ENCODE peak calls at places on chromosomes 1 and 21, in five cellular contexts. Z is Peyer's patch, V is stomach, E is left ventricle myocardium inferior, G is neural crest cell. I is an unnamed sample.

GRCh38 chr1:67285780-67286488 is 21.7 kb upstream of the IL12RB2 start:
- DNase-seq in Z (no peak), V (no peak), E (no peak), G (no peak), I (no peak)

GRCh38 chr21:32728455-32729237 is 833 bp upstream of the SYNJ1 start:
- DNase-seq in Z (no peak), V (no peak), E (no peak), G (no peak), I (no peak)

GRCh38 chr1:20409971-20410370 is 76.0 kb downstream of the CAMK2N1 start:
- DNase-seq in Z (peak), V (no peak), E (no peak), G (no peak), I (no peak)

GRCh38 chr21:41024341-41025056 is 143.5 kb upstream of the BACE2 start:
- DNase-seq in Z (no peak), V (no peak), E (no peak), G (no peak), I (no peak)

GRCh38 chr1:208175508-208175895 is 68.7 kb downstream of the PLXNA2 start:
- DNase-seq in Z (no peak), V (no peak), E (no peak), G (no peak), I (no peak)

GRCh38 chr1:8823295-8823664 is 5.8 kb upstream of the RERE start:
- DNase-seq in Z (no peak), V (no peak), E (no peak), G (no peak), I (no peak)

GRCh38 chr1:241518447-241519307 is 878 bp downstream of the FH start:
- DNase-seq in Z (peak), V (no peak), E (no peak), G (peak), I (peak)

GRCh38 chr21:32750405-32750804 is 21.1 kb downstream of the PAXBP1 start:
- DNase-seq in Z (no peak), V (no peak), E (no peak), G (no peak), I (no peak)

GRCh38 chr1:94325379-94326302 is 88.3 kb upstream of the ARHGAP29 start:
- DNase-seq in Z (no peak), V (no peak), E (no peak), G (no peak), I (no peak)

GRCh38 chr21:36022704-36023103 is 37.6 kb downstream of the SETD4 start:
- DNase-seq in Z (no peak), V (no peak), E (no peak), G (no peak), I (no peak)

GRCh38 chr1:230072866-230073265 is 5.8 kb downstream of the GALNT2 start:
- DNase-seq in Z (peak), V (no peak), E (no peak), G (no peak), I (peak)

GRCh38 chr1:224755586-224755985 is 139.5 kb downstream of the CNIH3 start:
- DNase-seq in Z (no peak), V (no peak), E (no peak), G (no peak), I (peak)

GRCh38 chr21:38768385-38769071 is 37.2 kb upstream of the ETS2 start:
- DNase-seq in Z (no peak), V (no peak), E (no peak), G (no peak), I (no peak)

GRCh38 chr1:168229893-168230292 is 4.1 kb downstream of the SFT2D2 start:
- DNase-seq in Z (no peak), V (no peak), E (no peak), G (no peak), I (no peak)

GRCh38 chr21:38914531-38915385 is 109.0 kb downstream of the ETS2 start:
- DNase-seq in Z (peak), V (no peak), E (no peak), G (no peak), I (peak)

GRCh38 chr1:99737016-99737415 is 29.4 kb downstream of the FRRS1 start:
- DNase-seq in Z (no peak), V (no peak), E (no peak), G (no peak), I (no peak)

GRCh38 chr1:192573499-192573898 is 2.1 kb upstream of the RGS1 start:
- DNase-seq in Z (no peak), V (no peak), E (no peak), G (no peak), I (no peak)

GRCh38 chr1:17878837-17879236 is 123.7 kb downstream of the ACTL8 start:
- DNase-seq in Z (peak), V (no peak), E (no peak), G (no peak), I (no peak)

GRCh38 chr1:26477446-26478152 is 5.4 kb downstream of the HMGN2 start:
- DNase-seq in Z (peak), V (no peak), E (no peak), G (no peak), I (no peak)

GRCh38 chr1:184456189-184456588 is 69.4 kb downstream of the C1orf21 start:
- DNase-seq in Z (no peak), V (no peak), E (no peak), G (no peak), I (no peak)

GRCh38 chr1:111197598-111198289 is 2.7 kb downstream of the DENND2D start:
- DNase-seq in Z (peak), V (no peak), E (no peak), G (no peak), I (no peak)

GRCh38 chr21:18373631-18374030 is 30.0 kb downstream of the TMPRSS15 start:
- DNase-seq in Z (no peak), V (no peak), E (no peak), G (no peak), I (no peak)

GRCh38 chr1:113303252-113303651 is 87.1 kb upstream of the MAGI3 start:
- DNase-seq in Z (no peak), V (no peak), E (no peak), G (no peak), I (no peak)

GRCh38 chr1:174789399-174789798 is 210.3 kb upstream of the CACYBP start:
- DNase-seq in Z (no peak), V (no peak), E (no peak), G (no peak), I (no peak)

GRCh38 chr1:228989992-228990827 is 254.9 kb downstream of the RHOU start:
- DNase-seq in Z (peak), V (peak), E (peak), G (no peak), I (no peak)

GRCh38 chr21:19566975-19567374 is 1163.4 kb upstream of the TMPRSS15 start:
- DNase-seq in Z (no peak), V (no peak), E (no peak), G (no peak), I (no peak)

GRCh38 chr1:21304488-21304887 is 14.2 kb upstream of the ECE1 start:
- DNase-seq in Z (no peak), V (no peak), E (no peak), G (no peak), I (no peak)

GRCh38 chr1:22328331-22329170 is 123.1 kb upstream of the ZBTB40 start:
- DNase-seq in Z (peak), V (no peak), E (no peak), G (no peak), I (no peak)

GRCh38 chr1:58818075-58818474 is 34.2 kb upstream of the JUN start:
- DNase-seq in Z (no peak), V (no peak), E (no peak), G (no peak), I (no peak)

GRCh38 chr21:43994646-43995045 is 17.5 kb upstream of the TRAPPC10 start:
- DNase-seq in Z (no peak), V (no peak), E (no peak), G (no peak), I (no peak)

GRCh38 chr1:102431253-102431652 is 434.5 kb upstream of the OLFM3 start:
- DNase-seq in Z (no peak), V (no peak), E (no peak), G (no peak), I (no peak)

GRCh38 chr1:102435483-102435882 is 438.8 kb upstream of the OLFM3 start:
- DNase-seq in Z (no peak), V (no peak), E (no peak), G (no peak), I (no peak)

GRCh38 chr1:102434421-102434820 is 437.7 kb upstream of the OLFM3 start:
- DNase-seq in Z (no peak), V (no peak), E (no peak), G (peak), I (no peak)
- TF ChIP-seq CTCF in Z (no peak), V (no peak), E (no peak), G (peak), I (peak)

GRCh38 chr1:89457046-89457445 is 67.6 kb upstream of the LRRC8B start:
- DNase-seq in Z (no peak), V (no peak), E (no peak), G (no peak), I (no peak)

GRCh38 chr1:89451011-89451410 is 73.6 kb upstream of the LRRC8B start:
- DNase-seq in Z (no peak), V (no peak), E (no peak), G (no peak), I (no peak)

GRCh38 chr1:89453123-89453972 is 71.3 kb upstream of the LRRC8B start:
- DNase-seq in Z (no peak), V (no peak), E (no peak), G (no peak), I (no peak)

GRCh38 chr1:89459081-89459480 is 65.5 kb upstream of the LRRC8B start:
- DNase-seq in Z (no peak), V (no peak), E (no peak), G (no peak), I (no peak)

DNA sequence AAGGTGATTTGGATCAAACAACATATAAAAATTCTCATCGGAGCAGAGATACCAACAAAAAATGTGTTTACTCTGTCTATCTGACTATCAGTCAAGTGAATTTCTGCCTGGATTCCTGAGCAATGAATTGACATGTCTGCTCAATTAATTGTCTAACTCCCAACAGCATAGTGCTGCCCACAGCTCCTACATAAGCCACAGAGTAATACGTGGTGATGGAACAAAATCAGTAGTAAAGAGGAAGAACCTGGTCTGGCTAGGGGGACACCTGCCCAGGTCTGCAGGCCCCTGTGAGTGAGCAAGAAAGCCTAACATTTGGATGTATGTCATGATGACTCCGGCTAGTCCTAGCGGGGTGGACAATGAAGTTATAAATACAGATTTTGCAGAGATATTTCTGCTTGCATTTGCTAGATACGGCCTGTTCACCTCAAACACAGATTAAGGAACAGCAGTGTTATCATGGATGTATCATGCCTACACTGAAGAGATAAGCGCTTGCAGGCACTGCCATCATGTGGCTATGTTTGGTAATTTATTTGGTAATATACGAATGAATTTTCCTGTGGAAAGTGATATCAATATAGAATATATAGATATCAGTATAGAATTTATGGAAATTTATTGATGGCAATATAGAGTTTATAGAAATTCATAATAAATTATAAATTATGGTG is 69.6 kb upstream of the LRRC8B start:
- DNase-seq in Z (peak), V (peak), E (no peak), G (peak), I (no peak)
- TF ChIP-seq CTCF in Z (peak), V (peak), E (peak), G (peak), I (peak)

GRCh38 chr1:72557446-72558049 is 275.2 kb upstream of the NEGR1 start:
- DNase-seq in Z (no peak), V (no peak), E (no peak), G (no peak), I (no peak)
- TF ChIP-seq CTCF in Z (no peak), V (peak), E (peak), G (peak), I (peak)

GRCh38 chr21:14382486-14382834 is 486 bp downstream of the HSPA13 start:
- DNase-seq in Z (no peak), V (no peak), E (no peak), G (no peak), I (no peak)

DNA sequence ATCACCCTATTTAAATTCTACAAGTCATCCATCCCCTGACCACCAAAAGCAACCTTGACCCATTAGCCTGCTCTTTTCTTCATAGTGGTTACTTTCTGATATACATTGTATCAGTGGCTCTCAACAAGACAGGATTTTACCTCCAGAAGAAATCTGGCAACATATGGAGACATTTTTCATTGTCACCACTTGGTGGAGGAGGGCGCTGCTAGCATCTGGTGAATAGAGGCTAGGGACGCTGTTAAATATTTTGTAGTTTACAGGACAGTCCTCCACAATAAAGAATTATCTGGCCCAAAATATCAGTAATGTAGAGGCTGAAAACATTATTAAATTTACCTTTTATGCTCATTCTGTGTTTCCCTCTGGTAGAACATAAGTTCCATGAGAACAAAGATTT is 6.1 kb downstream of the HSPA13 start:
- DNase-seq in Z (no peak), V (no peak), E (no peak), G (no peak), I (no peak)
- TF ChIP-seq CTCF in Z (no peak), V (no peak), E (no peak), G (no peak), I (no peak)

DNA sequence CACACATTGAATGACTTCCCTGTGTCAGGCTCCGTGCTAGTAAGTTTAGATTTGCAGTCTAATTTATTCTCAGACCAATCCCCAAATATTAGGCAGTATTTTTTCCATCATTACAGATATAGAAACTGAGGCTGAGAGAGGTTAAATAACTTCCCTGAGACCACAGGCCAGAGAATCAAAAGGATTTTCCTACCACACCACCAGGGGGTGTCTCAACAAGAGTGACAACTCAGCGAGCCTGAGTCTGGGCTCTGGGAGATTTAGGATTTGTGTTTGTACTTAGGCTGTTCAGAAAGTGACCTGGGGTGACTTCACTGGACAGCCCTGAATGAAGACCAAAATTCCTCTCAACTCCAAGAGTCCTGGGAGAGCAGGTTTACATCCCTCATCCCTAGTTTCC is 13.3 kb upstream of the LCE5A start:
- DNase-seq in Z (no peak), V (no peak), E (no peak), G (no peak), I (no peak)
- TF ChIP-seq CTCF in Z (no peak), V (no peak), E (no peak), G (no peak), I (no peak)

GRCh38 chr1:204692320-204692851 is 6.8 kb upstream of the LRRN2 start:
- DNase-seq in Z (no peak), V (no peak), E (no peak), G (no peak), I (no peak)
- TF ChIP-seq CTCF in Z (no peak), V (no peak), E (no peak), G (peak), I (no peak)

GRCh38 chr1:172646653-172647052 is 12.2 kb upstream of the FASLG start:
- DNase-seq in Z (no peak), V (no peak), E (no peak), G (no peak), I (no peak)

GRCh38 chr1:172647987-172648386 is 10.9 kb upstream of the FASLG start:
- DNase-seq in Z (no peak), V (no peak), E (no peak), G (no peak), I (no peak)

GRCh38 chr1:172642970-172643369 is 15.9 kb upstream of the FASLG start:
- DNase-seq in Z (no peak), V (no peak), E (no peak), G (no peak), I (no peak)

GRCh38 chr1:172650474-172651193 is 8.3 kb upstream of the FASLG start:
- DNase-seq in Z (no peak), V (no peak), E (no peak), G (no peak), I (no peak)

GRCh38 chr1:172647110-172647564 is 11.8 kb upstream of the FASLG start:
- DNase-seq in Z (no peak), V (no peak), E (no peak), G (no peak), I (no peak)
- TF ChIP-seq CTCF in Z (no peak), V (no peak), E (no peak), G (no peak), I (no peak)

I was measured in osteocyte.